ENCODE peak calls at places on chromosomes 13 and 19, in eight cellular contexts. One of them, this sample, is unnamed.

GRCh38 chr13:109100705-109101104 is 471.3 kb downstream of the MYO16 start:
- DNase-seq in ovary: no peak
- DNase-seq in uterus: no peak
- DNase-seq in HepG2: no peak
- DNase-seq in A549: no peak
- DNase-seq in IMR-90: no peak
- DNase-seq in spleen: no peak
- DNase-seq in heart left ventricle: no peak
- DNase-seq in this sample: peak; percentile 39

GRCh38 chr19:17441241-17442135 is 7.0 kb downstream of the TMEM221 start:
- DNase-seq in uterus: no peak
- DNase-seq in heart left ventricle: no peak
- DNase-seq in spleen: no peak
- DNase-seq in ovary: no peak
- DNase-seq in A549: no peak
- DNase-seq in IMR-90: no peak
- DNase-seq in HepG2: peak; percentile 29
- DNase-seq in this sample: no peak

GRCh38 chr13:97224544-97225324 is 2.6 kb downstream of the MBNL2 start:
- DNase-seq in IMR-90: peak; percentile 41
- DNase-seq in A549: no peak
- DNase-seq in spleen: no peak
- DNase-seq in uterus: no peak
- DNase-seq in ovary: no peak
- DNase-seq in heart left ventricle: peak; percentile 32
- DNase-seq in HepG2: peak; percentile 66
- DNase-seq in this sample: peak; percentile 62

GRCh38 chr19:2906631-2907195 is 6.0 kb downstream of the ZNF57 start:
- DNase-seq in spleen: no peak
- DNase-seq in uterus: no peak
- DNase-seq in IMR-90: no peak
- DNase-seq in HepG2: no peak
- DNase-seq in heart left ventricle: no peak
- DNase-seq in ovary: no peak
- DNase-seq in A549: no peak
- DNase-seq in this sample: no peak

GRCh38 chr13:34913040-34913439 is 29.0 kb upstream of the NBEA start:
- DNase-seq in HepG2: no peak
- DNase-seq in heart left ventricle: no peak
- DNase-seq in uterus: no peak
- DNase-seq in A549: no peak
- DNase-seq in IMR-90: no peak
- DNase-seq in ovary: no peak
- DNase-seq in spleen: no peak
- DNase-seq in this sample: no peak

GRCh38 chr13:29551214-29551613 is 44.3 kb downstream of the SLC7A1 start:
- DNase-seq in uterus: no peak
- DNase-seq in spleen: no peak
- DNase-seq in A549: no peak
- DNase-seq in IMR-90: no peak
- DNase-seq in heart left ventricle: no peak
- DNase-seq in ovary: no peak
- DNase-seq in HepG2: no peak
- DNase-seq in this sample: no peak

GRCh38 chr19:2122982-2123381 is 26.3 kb downstream of the IZUMO4 start:
- DNase-seq in IMR-90: no peak
- DNase-seq in ovary: no peak
- DNase-seq in spleen: no peak
- DNase-seq in heart left ventricle: no peak
- DNase-seq in A549: no peak
- DNase-seq in uterus: no peak
- DNase-seq in HepG2: no peak
- DNase-seq in this sample: no peak

GRCh38 chr13:27131202-27131623 is 40.4 kb downstream of the USP12 start:
- DNase-seq in HepG2: no peak
- DNase-seq in heart left ventricle: no peak
- DNase-seq in ovary: no peak
- DNase-seq in A549: no peak
- DNase-seq in IMR-90: peak; percentile 55
- DNase-seq in uterus: no peak
- DNase-seq in spleen: no peak
- DNase-seq in this sample: no peak

GRCh38 chr19:28519950-28520861 is 692.7 kb downstream of the UQCRFS1 start:
- DNase-seq in HepG2: no peak
- DNase-seq in IMR-90: no peak
- DNase-seq in uterus: peak; percentile 18
- DNase-seq in A549: no peak
- DNase-seq in spleen: no peak
- DNase-seq in ovary: no peak
- DNase-seq in heart left ventricle: no peak
- DNase-seq in this sample: no peak

GRCh38 chr13:113187905-113188595 is 20.4 kb downstream of the PCID2 start:
- DNase-seq in HepG2: no peak
- DNase-seq in IMR-90: peak; percentile 33
- DNase-seq in heart left ventricle: no peak
- DNase-seq in uterus: no peak
- DNase-seq in spleen: no peak
- DNase-seq in ovary: no peak
- DNase-seq in A549: no peak
- DNase-seq in this sample: no peak

GRCh38 chr19:36876993-36877938 is 26.6 kb downstream of the ZNF345 start:
- DNase-seq in IMR-90: no peak
- DNase-seq in HepG2: no peak
- DNase-seq in A549: no peak
- DNase-seq in ovary: no peak
- DNase-seq in uterus: no peak
- DNase-seq in heart left ventricle: no peak
- DNase-seq in spleen: no peak
- DNase-seq in this sample: no peak

GRCh38 chr19:18295034-18295451 is 13.6 kb upstream of the JUND start:
- DNase-seq in ovary: no peak
- DNase-seq in IMR-90: no peak
- DNase-seq in HepG2: no peak
- DNase-seq in uterus: no peak
- DNase-seq in heart left ventricle: no peak
- DNase-seq in spleen: no peak
- DNase-seq in A549: no peak
- DNase-seq in this sample: no peak

GRCh38 chr13:84405286-84405685 is 523.0 kb upstream of the SLITRK1 start:
- DNase-seq in ovary: no peak
- DNase-seq in uterus: no peak
- DNase-seq in heart left ventricle: no peak
- DNase-seq in spleen: no peak
- DNase-seq in A549: no peak
- DNase-seq in HepG2: no peak
- DNase-seq in IMR-90: peak; percentile 64
- DNase-seq in this sample: no peak

DNA sequence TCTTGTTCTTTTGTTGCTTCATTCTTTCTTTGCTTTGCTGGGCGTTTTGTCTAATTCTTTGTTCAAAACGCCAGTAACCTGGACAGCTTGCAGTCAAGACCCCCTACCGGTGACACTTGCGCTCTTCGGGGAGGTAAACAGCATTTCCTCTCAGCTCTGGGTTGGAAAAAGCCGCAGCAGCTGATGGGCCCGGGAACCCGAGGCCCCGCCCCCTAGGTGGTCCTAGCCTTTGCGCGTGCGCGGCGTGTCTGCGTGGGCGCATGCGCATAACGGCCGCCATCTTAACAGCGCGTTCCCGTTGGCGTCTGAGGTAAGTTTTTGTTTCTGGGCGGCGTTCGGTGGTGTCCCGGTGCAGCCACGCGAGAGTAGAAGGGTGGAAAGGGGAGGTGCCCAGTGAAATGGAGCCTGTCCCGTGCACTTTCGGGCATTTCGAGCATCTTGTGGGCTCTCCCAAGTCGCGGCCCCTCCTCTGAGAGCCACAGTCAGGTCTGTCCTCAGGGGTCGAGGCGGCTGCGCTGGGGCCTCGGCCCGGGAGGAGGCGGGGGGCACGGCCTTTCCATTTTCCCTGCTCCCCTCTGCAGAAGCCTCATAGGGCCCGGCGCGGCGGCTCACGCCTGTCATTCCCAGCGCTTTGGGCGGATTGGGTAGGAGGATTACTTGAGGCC is at the start of gene ZNF559:
- DNase-seq in heart left ventricle: peak; percentile 94
- DNase-seq in IMR-90: peak; percentile 92
- DNase-seq in spleen: peak; percentile 97
- DNase-seq in uterus: peak; percentile 96
- DNase-seq in ovary: peak; percentile 95
- DNase-seq in HepG2: peak; percentile 85
- DNase-seq in A549: peak; percentile 61
- DNase-seq in this sample: peak; percentile 93
- TF ChIP-seq POLR2A in heart left ventricle: no peak
- TF ChIP-seq POLR2A in IMR-90: peak; percentile 26
- TF ChIP-seq POLR2A in spleen: no peak
- TF ChIP-seq POLR2A in uterus: peak; percentile 19
- TF ChIP-seq POLR2A in ovary: no peak
- TF ChIP-seq POLR2A in HepG2: no peak
- TF ChIP-seq POLR2A in A549: peak; percentile 31
- TF ChIP-seq POLR2A in this sample: no peak

GRCh38 chr19:49486710-49487276 is 615 bp upstream of the RPL13A start:
- DNase-seq in spleen: peak; percentile 84
- DNase-seq in A549: no peak
- DNase-seq in heart left ventricle: no peak
- DNase-seq in uterus: no peak
- DNase-seq in HepG2: no peak
- DNase-seq in IMR-90: no peak
- DNase-seq in ovary: no peak
- DNase-seq in this sample: no peak

GRCh38 chr19:49488863-49489537 is 1.6 kb downstream of the RPL13A start:
- DNase-seq in HepG2: no peak
- DNase-seq in A549: no peak
- DNase-seq in uterus: no peak
- DNase-seq in ovary: no peak
- DNase-seq in IMR-90: no peak
- DNase-seq in heart left ventricle: no peak
- DNase-seq in spleen: no peak
- DNase-seq in this sample: no peak

GRCh38 chr19:49487277-49488045 is at the start of gene RPL13A:
- DNase-seq in IMR-90: peak; percentile 99
- DNase-seq in HepG2: peak; percentile 98
- DNase-seq in spleen: peak; percentile 100
- DNase-seq in heart left ventricle: peak; percentile 100
- DNase-seq in uterus: peak; percentile 100
- DNase-seq in A549: peak; percentile 98
- DNase-seq in ovary: peak; percentile 100
- DNase-seq in this sample: peak; percentile 100

GRCh38 chr19:49488046-49488862 is 846 bp downstream of the RPL13A start:
- DNase-seq in IMR-90: no peak
- DNase-seq in uterus: no peak
- DNase-seq in ovary: no peak
- DNase-seq in heart left ventricle: no peak
- DNase-seq in A549: no peak
- DNase-seq in HepG2: no peak
- DNase-seq in spleen: no peak
- DNase-seq in this sample: no peak

DNA sequence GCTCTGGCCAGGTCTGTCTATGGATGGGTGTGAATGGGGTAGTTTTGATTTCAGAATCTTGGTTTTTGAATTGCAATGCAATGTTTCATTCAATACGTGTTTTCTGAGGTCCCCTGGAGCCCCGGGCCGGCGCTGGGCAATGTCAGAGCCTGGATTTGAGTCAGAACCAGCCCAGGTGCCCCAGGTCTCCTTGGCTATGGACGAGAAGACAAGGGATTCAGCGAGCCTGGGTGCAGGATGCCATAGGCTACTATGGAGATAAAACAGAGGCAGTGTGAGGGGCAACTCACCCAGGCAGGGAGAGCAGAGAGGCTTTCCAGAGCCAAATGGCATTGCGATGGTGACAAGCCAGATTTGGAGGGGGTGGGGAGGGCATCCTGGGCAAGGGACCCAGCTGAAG is 1.2 kb upstream of the RPL13A start:
- DNase-seq in uterus: no peak
- DNase-seq in IMR-90: no peak
- DNase-seq in HepG2: no peak
- DNase-seq in A549: no peak
- DNase-seq in ovary: no peak
- DNase-seq in spleen: no peak
- DNase-seq in heart left ventricle: no peak
- DNase-seq in this sample: no peak
- H3K27ac ChIP-seq in uterus: peak overlapping the region; percentile 83
- H3K27ac ChIP-seq in IMR-90: no peak overlapping the region
- H3K27ac ChIP-seq in HepG2: peak overlapping the region; percentile 70
- H3K27ac ChIP-seq in A549: peak overlapping the region; percentile 83
- H3K27ac ChIP-seq in ovary: no peak overlapping the region
- H3K27ac ChIP-seq in spleen: peak overlapping the region; percentile 96
- H3K27ac ChIP-seq in heart left ventricle: no peak overlapping the region
- H3K27ac ChIP-seq in this sample: peak overlapping the region; percentile 80

DNA sequence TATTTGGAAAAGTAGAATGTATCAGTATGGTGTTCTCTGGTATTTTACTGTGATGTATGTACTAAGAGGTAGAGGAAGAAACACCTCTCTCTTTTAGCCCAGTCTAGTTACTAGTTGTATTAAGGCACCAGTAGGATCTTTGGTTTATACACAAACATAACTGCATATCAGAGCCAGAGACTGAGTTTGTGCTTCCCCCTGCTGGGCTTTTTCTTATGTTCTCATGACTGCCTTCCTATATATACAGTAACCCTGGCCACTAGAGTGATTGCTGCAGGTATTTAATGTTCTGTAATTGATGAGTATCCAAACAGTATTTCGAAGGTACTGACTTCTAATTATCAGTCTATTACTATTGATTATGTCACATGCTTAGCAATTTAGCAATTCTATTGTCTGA is 202.5 kb upstream of the KLHL1 start:
- DNase-seq in IMR-90: no peak
- DNase-seq in heart left ventricle: no peak
- DNase-seq in HepG2: peak; percentile 58
- DNase-seq in uterus: no peak
- DNase-seq in ovary: no peak
- DNase-seq in spleen: no peak
- DNase-seq in A549: no peak
- DNase-seq in this sample: no peak
- TF ChIP-seq CTCF in IMR-90: no peak
- TF ChIP-seq CTCF in heart left ventricle: no peak
- TF ChIP-seq CTCF in HepG2: peak; percentile 57
- TF ChIP-seq CTCF in uterus: no peak
- TF ChIP-seq CTCF in ovary: no peak
- TF ChIP-seq CTCF in spleen: no peak
- TF ChIP-seq CTCF in A549: peak; percentile 8
- TF ChIP-seq CTCF in this sample: no peak

DNA sequence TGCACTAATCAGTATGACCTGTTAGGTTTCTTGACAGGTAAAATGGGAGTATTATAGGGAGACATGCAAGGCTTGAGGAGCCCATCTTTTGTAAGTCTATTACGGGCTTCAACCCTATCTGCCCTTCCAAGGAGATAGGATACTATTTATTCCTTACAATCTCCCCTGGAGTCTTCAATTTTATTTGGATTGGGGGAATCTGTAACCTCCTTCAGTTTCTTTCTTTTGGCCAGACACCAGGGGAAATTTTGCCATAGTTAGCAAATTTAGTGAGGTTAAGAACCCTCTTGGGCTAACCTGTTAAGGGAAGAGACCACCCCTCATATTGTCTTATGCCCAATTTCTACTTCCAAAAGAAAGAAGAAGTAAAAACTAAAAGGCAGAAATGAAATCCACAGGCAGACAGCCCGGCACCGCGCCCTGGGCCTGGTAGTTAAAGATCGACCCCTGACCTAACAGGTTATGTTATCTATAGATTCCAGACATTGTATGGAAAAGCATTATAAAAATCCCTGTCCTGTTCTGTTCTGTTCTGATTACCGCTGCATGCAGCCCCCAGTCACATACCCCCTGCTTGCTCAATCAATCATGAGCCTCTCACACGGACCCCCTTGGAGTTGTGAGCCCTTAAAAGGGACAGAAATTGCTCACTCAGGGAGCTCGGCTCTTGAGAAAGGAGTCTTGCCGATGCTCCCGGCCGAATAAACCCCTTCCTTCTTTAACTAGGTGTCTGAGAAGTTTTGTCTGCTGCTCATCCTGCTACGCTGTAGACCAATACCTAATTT is 39.6 kb upstream of the CD177 start:
- DNase-seq in IMR-90: no peak
- DNase-seq in ovary: no peak
- DNase-seq in uterus: no peak
- DNase-seq in HepG2: no peak
- DNase-seq in heart left ventricle: no peak
- DNase-seq in spleen: no peak
- DNase-seq in A549: no peak
- DNase-seq in this sample: no peak
- TF ChIP-seq POLR2A in IMR-90: no peak
- TF ChIP-seq POLR2A in ovary: no peak
- TF ChIP-seq POLR2A in uterus: no peak
- TF ChIP-seq POLR2A in HepG2: no peak
- TF ChIP-seq POLR2A in heart left ventricle: no peak
- TF ChIP-seq POLR2A in spleen: no peak
- TF ChIP-seq POLR2A in A549: no peak
- TF ChIP-seq POLR2A in this sample: no peak

This sample was measured in breast epithelium.